ENCODE peak calls at places on chromosome X, in nine cellular contexts. D, T, S, Q, X, J, R, E and N are unnamed samples.

GRCh38 chrX:134601240-134601639 is 57.0 kb downstream of the PLAC1 start:
- DNase-seq in S (peak), Q (no peak), R (peak), X (no peak), T (no peak), J (no peak), D (no peak), E (no peak), N (no peak)

GRCh38 chrX:118839334-118839958 is 15.8 kb downstream of the ZCCHC12 start:
- DNase-seq in T (peak), X (peak), Q (peak), R (peak), J (peak), D (peak), S (peak), E (peak), N (peak)

GRCh38 chrX:104565791-104566687 is at the start of gene IL1RAPL2:
- DNase-seq in J (no peak), S (peak), D (peak), R (no peak), T (no peak), X (no peak), Q (peak), E (peak), N (no peak)

GRCh38 chrX:30618160-30618765 is 35.0 kb upstream of the GK start:
- DNase-seq in D (no peak), Q (peak), S (no peak), E (no peak), X (no peak), J (no peak), R (no peak), T (no peak), N (no peak)

GRCh38 chrX:133171962-133172708 is 46.0 kb downstream of the TFDP3 start:
- DNase-seq in X (no peak), T (no peak), D (peak), Q (no peak), J (no peak), S (no peak), E (no peak), R (no peak), N (no peak)

GRCh38 chrX:48972214-48973164 is 845 bp upstream of the KCND1 start:
- DNase-seq in J (peak), T (no peak), E (peak), X (no peak), R (peak), D (peak), Q (no peak), S (peak), N (peak)

GRCh38 chrX:56978172-56978571 is 17.2 kb downstream of the SPIN3 start:
- DNase-seq in S (peak), Q (no peak), T (no peak), X (peak), J (peak), E (no peak), R (peak), D (peak), N (peak)

GRCh38 chrX:9535101-9535500 is 70.2 kb downstream of the TBL1X start:
- DNase-seq in Q (no peak), D (peak), E (no peak), S (no peak), J (no peak), R (peak), T (no peak), X (no peak), N (no peak)

GRCh38 chrX:13101439-13102139 is 57.2 kb upstream of the FAM9C start:
- DNase-seq in J (peak), R (peak), T (peak), Q (peak), X (no peak), E (peak), D (peak), S (peak), N (peak)

GRCh38 chrX:144648788-144649187 is 598.5 kb upstream of the SPANXN1 start:
- DNase-seq in E (no peak), S (no peak), J (no peak), Q (no peak), T (no peak), X (no peak), R (no peak), D (no peak), N (no peak)

GRCh38 chrX:112147206-112147605 is 64.6 kb upstream of the TRPC5 start:
- DNase-seq in X (no peak), R (peak), E (no peak), D (no peak), J (no peak), Q (no peak), T (no peak), S (peak), N (no peak)

GRCh38 chrX:72573158-72573511 is 492 bp upstream of the HDAC8 start:
- DNase-seq in J (no peak), R (no peak), D (no peak), Q (no peak), S (no peak), E (no peak), X (no peak), T (no peak), N (no peak)

GRCh38 chrX:151753313-151754041 is 18.9 kb downstream of the CNGA2 start:
- DNase-seq in D (peak), X (no peak), R (peak), J (no peak), T (peak), Q (peak), S (peak), E (peak), N (peak)

GRCh38 chrX:71103110-71103983 is 3.2 kb downstream of the CXorf65 start:
- DNase-seq in T (peak), X (peak), D (no peak), R (no peak), Q (peak), E (peak), J (peak), S (no peak), N (peak)

GRCh38 chrX:24828600-24828999 is 134.9 kb downstream of the POLA1 start:
- DNase-seq in T (no peak), D (no peak), X (no peak), Q (no peak), R (no peak), E (no peak), S (no peak), J (no peak), N (no peak)

GRCh38 chrX:83469551-83469950 is 38.5 kb upstream of the POU3F4 start:
- DNase-seq in E (peak), D (no peak), Q (peak), S (peak), X (no peak), J (no peak), T (no peak), R (peak), N (no peak)

GRCh38 chrX:34491126-34491525 is 166.0 kb downstream of the TMEM47 start:
- DNase-seq in S (no peak), X (no peak), Q (no peak), E (no peak), D (no peak), R (no peak), J (no peak), T (no peak), N (no peak)

GRCh38 chrX:63918611-63919010 is 133.6 kb upstream of the ARHGEF9 start:
- DNase-seq in T (no peak), Q (no peak), R (no peak), X (no peak), E (no peak), S (no peak), J (no peak), D (no peak), N (no peak)

GRCh38 chrX:18994713-18995112 is 10.8 kb upstream of the PHKA2 start:
- DNase-seq in R (peak), D (peak), X (no peak), Q (no peak), E (no peak), J (no peak), T (no peak), S (peak), N (no peak)

DNA sequence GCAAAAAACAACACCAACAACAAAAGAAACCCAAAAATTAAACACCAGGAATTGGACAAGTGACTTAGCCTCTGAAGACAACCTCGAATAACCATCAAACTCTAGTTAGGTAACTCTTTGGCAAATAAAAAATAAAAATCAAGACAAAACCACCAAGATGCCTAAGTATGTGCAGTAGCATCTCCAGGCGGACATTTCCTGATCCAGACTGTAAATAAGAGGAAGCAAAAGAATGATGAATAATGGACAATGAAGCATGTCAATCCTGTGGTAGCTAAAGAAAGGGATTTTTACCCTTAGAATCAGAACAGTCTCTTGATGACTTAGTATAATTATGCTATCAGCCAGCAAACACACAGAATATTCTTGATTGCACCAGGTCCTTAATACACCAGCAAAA is 276.7 kb upstream of the DIAPH2 start:
- DNase-seq in D (no peak), X (no peak), Q (no peak), R (no peak), J (no peak), S (no peak), T (no peak), E (no peak), N (no peak)
- H3K27ac ChIP-seq in D (no peak), X (no peak), Q (peak), R (no peak), J (no peak), S (no peak), T (peak), E (no peak), N (no peak)

GRCh38 chrX:150692837-150693781 is at the start of gene MTMR1:
- DNase-seq in D (no peak), S (no peak), Q (peak), J (peak), X (peak), E (peak), T (peak), R (no peak), N (peak)

GRCh38 chrX:150690126-150690525 is 3.1 kb upstream of the MTMR1 start:
- DNase-seq in T (no peak), S (peak), E (no peak), X (no peak), R (peak), J (no peak), D (peak), Q (no peak), N (no peak)

GRCh38 chrX:150693782-150694574 is 782 bp downstream of the MTMR1 start:
- DNase-seq in D (peak), E (peak), S (peak), T (peak), X (peak), Q (peak), J (peak), R (peak), N (peak)

GRCh38 chrX:150694738-150695410 is 1.7 kb downstream of the MTMR1 start:
- DNase-seq in D (no peak), J (no peak), R (no peak), X (peak), S (no peak), Q (no peak), T (no peak), E (no peak), N (no peak)

DNA sequence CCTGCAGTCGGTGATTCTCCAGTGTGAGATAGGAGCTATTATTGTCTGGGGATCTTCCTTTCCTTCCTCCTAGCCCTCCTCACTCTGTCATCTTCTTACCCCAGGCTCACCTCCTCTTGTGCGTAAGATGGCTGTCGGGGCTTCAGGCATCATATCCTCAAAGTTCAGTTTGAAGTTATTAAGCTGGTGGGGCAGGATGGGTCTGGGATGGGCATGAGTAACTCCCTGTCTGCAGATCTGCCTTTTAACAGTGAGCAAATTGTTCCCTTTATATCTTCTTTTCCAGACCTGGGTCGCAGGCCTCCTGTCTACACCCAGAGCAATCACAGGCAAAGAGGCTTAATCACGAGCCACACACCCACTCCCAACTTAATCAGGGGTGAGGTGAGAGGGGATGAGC is 900 bp upstream of the MTMR1 start:
- DNase-seq in X (no peak), J (no peak), T (no peak), E (no peak), Q (no peak), D (no peak), S (no peak), R (no peak), N (no peak)
- H3K4me3 ChIP-seq in X (peak), J (peak), T (no peak), E (peak), Q (peak), D (peak), S (peak), R (no peak), N (no peak)

GRCh38 chrX:54894159-54894558 is 26.5 kb upstream of the TRO start:
- DNase-seq in T (no peak), E (no peak), X (no peak), J (no peak), S (no peak), Q (no peak), R (no peak), D (no peak), N (no peak)

GRCh38 chrX:54885740-54886139 is 34.9 kb upstream of the TRO start:
- DNase-seq in T (no peak), J (no peak), D (no peak), Q (no peak), S (no peak), R (no peak), E (no peak), X (no peak), N (no peak)

GRCh38 chrX:54891573-54891972 is 29.1 kb upstream of the TRO start:
- DNase-seq in R (peak), T (no peak), Q (no peak), J (peak), D (peak), X (peak), S (peak), E (no peak), N (peak)
- H3K27ac ChIP-seq in R (no peak), T (no peak), Q (no peak), J (no peak), D (no peak), X (no peak), S (no peak), E (no peak), N (no peak)

GRCh38 chrX:39950035-39950688 is 147.6 kb downstream of the BCOR start:
- DNase-seq in J (no peak), E (no peak), R (peak), T (no peak), S (peak), Q (no peak), D (peak), X (no peak), N (no peak)
- H3K4me3 ChIP-seq in J (no peak), E (no peak), R (no peak), T (no peak), S (no peak), Q (no peak), D (no peak), X (no peak), N (no peak)

GRCh38 chrX:69080912-69081465 is 84.3 kb downstream of the PJA1 start:
- DNase-seq in J (no peak), Q (no peak), E (no peak), S (no peak), T (no peak), R (no peak), D (no peak), X (no peak), N (no peak)
- H3K27ac ChIP-seq in J (no peak), Q (no peak), E (no peak), S (no peak), T (no peak), R (no peak), D (no peak), X (no peak), N (no peak)

DNA sequence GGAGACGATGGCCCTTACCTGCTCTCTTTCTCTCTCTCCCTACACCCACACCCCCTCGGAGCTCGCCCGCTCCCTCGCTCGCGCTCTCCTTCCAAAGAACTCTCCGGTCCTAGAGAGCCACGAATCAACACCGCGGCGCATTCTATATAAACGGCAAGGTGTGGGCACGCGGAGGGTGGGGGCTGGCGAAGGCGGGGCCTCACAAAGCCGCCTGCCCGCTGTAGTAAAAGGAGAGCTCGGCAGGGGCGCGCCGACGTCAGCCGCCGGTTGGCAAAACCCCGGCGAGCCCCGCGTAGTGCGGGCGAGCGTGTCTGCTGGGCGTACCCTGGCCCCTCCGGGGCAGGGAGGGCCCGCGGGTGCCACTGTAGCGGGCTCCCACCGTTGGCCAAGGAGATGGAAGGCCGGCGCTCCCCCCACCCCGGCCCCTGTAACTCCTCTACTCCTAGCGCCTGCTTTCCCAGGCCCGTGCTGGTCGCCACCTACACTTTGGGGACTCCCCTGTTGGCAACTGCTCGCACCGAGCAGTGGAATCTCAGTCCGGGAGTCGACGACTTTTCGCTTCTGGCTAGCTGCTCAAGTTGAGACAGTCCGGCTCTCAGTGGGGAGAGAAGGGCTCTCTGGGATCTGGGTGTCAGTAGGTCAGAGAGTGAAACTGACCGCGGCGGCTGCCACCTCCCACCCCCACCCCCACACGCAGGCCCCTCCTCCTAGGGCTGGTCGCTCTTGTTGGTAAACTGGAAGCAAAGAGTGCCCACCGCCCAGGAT is 325.5 kb upstream of the F9 start:
- DNase-seq in R (no peak), T (peak), X (no peak), E (peak), D (peak), S (peak), Q (peak), J (no peak), N (peak)
- H3K4me3 ChIP-seq in R (no peak), T (peak), X (no peak), E (peak), D (peak), S (peak), Q (peak), J (no peak), N (peak)

DNA sequence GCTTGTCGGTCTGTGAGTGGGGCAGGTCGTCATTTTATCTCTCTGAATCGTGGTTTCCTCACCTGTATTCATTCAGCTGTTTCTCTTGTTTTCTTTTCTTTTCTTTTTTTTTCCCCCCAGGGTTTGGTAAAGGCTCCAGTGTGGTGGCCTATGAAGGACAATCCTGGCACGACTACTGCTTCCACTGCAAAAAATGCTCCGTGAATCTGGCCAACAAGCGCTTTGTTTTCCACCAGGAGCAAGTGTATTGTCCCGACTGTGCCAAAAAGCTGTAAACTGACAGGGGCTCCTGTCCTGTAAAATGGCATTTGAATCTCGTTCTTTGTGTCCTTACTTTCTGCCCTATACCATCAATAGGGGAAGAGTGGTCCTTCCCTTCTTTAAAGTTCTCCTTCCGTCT is 41.4 kb downstream of the MAP7D3 start:
- DNase-seq in J (no peak), E (no peak), X (no peak), Q (no peak), S (no peak), T (no peak), D (no peak), R (no peak), N (no peak)
- H3K27ac ChIP-seq in J (no peak), E (peak), X (no peak), Q (no peak), S (no peak), T (peak), D (no peak), R (no peak), N (no peak)

GRCh38 chrX:155767101-155767878 is 113.9 kb upstream of the VAMP7 start:
- DNase-seq in E (peak), R (peak), D (peak), S (peak), X (peak), T (peak), Q (peak), J (peak), N (peak)
- H3K4me3 ChIP-seq in E (peak), R (peak), D (peak), S (peak), X (peak), T (peak), Q (peak), J (peak), N (peak)

DNA sequence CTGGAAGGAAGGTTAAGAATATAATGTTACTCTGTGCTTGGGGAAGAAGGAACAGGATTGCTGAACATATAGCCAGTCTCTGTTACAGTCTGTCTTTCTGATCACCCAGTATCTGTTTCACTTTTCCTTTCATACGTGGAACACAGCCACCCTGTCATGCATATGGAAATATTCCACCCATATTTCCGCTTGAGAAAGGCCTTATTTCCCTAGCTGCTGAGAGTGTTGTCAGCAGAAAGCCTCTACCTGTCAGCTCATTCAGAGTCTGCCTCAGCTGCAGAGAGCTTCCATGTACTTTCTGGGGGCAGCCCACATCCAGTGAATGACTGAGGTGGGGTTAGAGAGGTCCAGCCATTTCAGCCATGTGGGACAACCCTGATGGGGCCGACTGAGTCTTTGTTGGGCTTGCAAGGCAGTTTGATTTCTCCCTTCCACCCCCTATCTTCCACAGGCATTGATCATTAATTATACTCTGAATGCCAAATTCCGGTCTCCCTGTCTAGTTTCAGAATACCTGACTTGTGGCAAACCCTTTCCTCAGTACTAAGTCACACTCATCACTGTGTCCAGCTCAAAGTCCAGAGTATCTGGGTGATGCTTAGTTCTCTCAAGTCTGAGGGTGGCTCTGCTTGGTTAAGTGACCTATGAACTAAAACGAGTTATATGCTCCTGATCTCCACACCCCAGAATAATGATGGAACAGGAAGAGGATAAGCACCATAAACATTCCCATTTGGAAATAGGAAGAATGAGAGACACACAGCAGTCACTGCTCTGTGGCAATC is 6.6 kb downstream of the SMIM9 start:
- DNase-seq in R (no peak), E (no peak), D (no peak), T (no peak), Q (no peak), J (no peak), S (no peak), X (no peak), N (peak)
- H3K27ac ChIP-seq in R (no peak), E (no peak), D (no peak), T (no peak), Q (no peak), J (no peak), S (no peak), X (no peak), N (peak)